ENCODE peak calls at places on chromosomes 13 and 19, in nine cellular contexts. One of them, this sample, is unnamed.

GRCh38 chr19:57642396-57643046 is 9.6 kb downstream of the ZNF211 start:
- DNase-seq in uterus: no peak
- DNase-seq in K562: no peak
- DNase-seq in heart left ventricle: no peak
- DNase-seq in A549: no peak
- DNase-seq in testis: no peak
- DNase-seq in tibial nerve: no peak
- DNase-seq in breast epithelium: no peak
- DNase-seq in lower leg skin: no peak
- DNase-seq in this sample: peak

GRCh38 chr19:2494447-2495129 is 18.7 kb downstream of the GADD45B start:
- DNase-seq in lower leg skin: peak
- DNase-seq in uterus: peak
- DNase-seq in heart left ventricle: peak
- DNase-seq in A549: peak
- DNase-seq in tibial nerve: peak
- DNase-seq in breast epithelium: peak
- DNase-seq in testis: peak
- DNase-seq in K562: peak
- DNase-seq in this sample: peak

GRCh38 chr13:86892330-86892729 is 778.8 kb upstream of the SLITRK5 start:
- DNase-seq in testis: no peak
- DNase-seq in heart left ventricle: no peak
- DNase-seq in uterus: no peak
- DNase-seq in K562: peak
- DNase-seq in A549: no peak
- DNase-seq in breast epithelium: no peak
- DNase-seq in tibial nerve: no peak
- DNase-seq in lower leg skin: no peak
- DNase-seq in this sample: no peak

GRCh38 chr13:65894049-65894448 is 1336.1 kb downstream of the PCDH9 start:
- DNase-seq in K562: no peak
- DNase-seq in uterus: no peak
- DNase-seq in breast epithelium: no peak
- DNase-seq in testis: no peak
- DNase-seq in lower leg skin: no peak
- DNase-seq in A549: no peak
- DNase-seq in tibial nerve: no peak
- DNase-seq in heart left ventricle: no peak
- DNase-seq in this sample: no peak

GRCh38 chr19:29965529-29965928 is 23.5 kb downstream of the URI1 start:
- DNase-seq in K562: no peak
- DNase-seq in tibial nerve: no peak
- DNase-seq in testis: no peak
- DNase-seq in lower leg skin: no peak
- DNase-seq in A549: no peak
- DNase-seq in heart left ventricle: no peak
- DNase-seq in breast epithelium: no peak
- DNase-seq in uterus: no peak
- DNase-seq in this sample: no peak

GRCh38 chr13:47665041-47665440 is 336.0 kb downstream of the SUCLA2 start:
- DNase-seq in testis: no peak
- DNase-seq in breast epithelium: no peak
- DNase-seq in lower leg skin: no peak
- DNase-seq in A549: no peak
- DNase-seq in uterus: no peak
- DNase-seq in heart left ventricle: no peak
- DNase-seq in K562: no peak
- DNase-seq in tibial nerve: no peak
- DNase-seq in this sample: no peak

GRCh38 chr13:38703255-38703654 is 16.4 kb downstream of the FREM2 start:
- DNase-seq in lower leg skin: no peak
- DNase-seq in tibial nerve: no peak
- DNase-seq in breast epithelium: no peak
- DNase-seq in uterus: no peak
- DNase-seq in A549: no peak
- DNase-seq in testis: no peak
- DNase-seq in heart left ventricle: no peak
- DNase-seq in K562: no peak
- DNase-seq in this sample: no peak

GRCh38 chr13:73720216-73720840 is 413.9 kb downstream of the KLF12 start:
- DNase-seq in K562: no peak
- DNase-seq in uterus: no peak
- DNase-seq in breast epithelium: no peak
- DNase-seq in lower leg skin: no peak
- DNase-seq in tibial nerve: no peak
- DNase-seq in testis: no peak
- DNase-seq in heart left ventricle: no peak
- DNase-seq in A549: no peak
- DNase-seq in this sample: no peak

GRCh38 chr13:40315416-40316064 is 350.9 kb downstream of the FOXO1 start:
- DNase-seq in tibial nerve: no peak
- DNase-seq in uterus: no peak
- DNase-seq in K562: no peak
- DNase-seq in heart left ventricle: peak
- DNase-seq in A549: no peak
- DNase-seq in testis: no peak
- DNase-seq in breast epithelium: no peak
- DNase-seq in lower leg skin: no peak
- DNase-seq in this sample: no peak

GRCh38 chr19:29923653-29924052 is 18.4 kb upstream of the URI1 start:
- DNase-seq in lower leg skin: no peak
- DNase-seq in breast epithelium: no peak
- DNase-seq in uterus: no peak
- DNase-seq in testis: no peak
- DNase-seq in tibial nerve: no peak
- DNase-seq in K562: no peak
- DNase-seq in heart left ventricle: no peak
- DNase-seq in A549: no peak
- DNase-seq in this sample: no peak

GRCh38 chr13:36548129-36548528 is 115.8 kb downstream of the CCNA1 start:
- DNase-seq in heart left ventricle: peak
- DNase-seq in A549: no peak
- DNase-seq in lower leg skin: no peak
- DNase-seq in testis: no peak
- DNase-seq in tibial nerve: no peak
- DNase-seq in uterus: no peak
- DNase-seq in K562: no peak
- DNase-seq in breast epithelium: no peak
- DNase-seq in this sample: no peak

GRCh38 chr13:75774176-75774575 is 138.0 kb downstream of the LMO7 start:
- DNase-seq in tibial nerve: no peak
- DNase-seq in testis: no peak
- DNase-seq in heart left ventricle: no peak
- DNase-seq in breast epithelium: no peak
- DNase-seq in lower leg skin: no peak
- DNase-seq in K562: no peak
- DNase-seq in A549: no peak
- DNase-seq in uterus: no peak
- DNase-seq in this sample: no peak

GRCh38 chr13:75771818-75772217 is 135.7 kb downstream of the LMO7 start:
- DNase-seq in breast epithelium: no peak
- DNase-seq in heart left ventricle: no peak
- DNase-seq in A549: peak
- DNase-seq in testis: no peak
- DNase-seq in tibial nerve: no peak
- DNase-seq in lower leg skin: no peak
- DNase-seq in uterus: no peak
- DNase-seq in K562: no peak
- DNase-seq in this sample: no peak

GRCh38 chr13:75770164-75771145 is 134.3 kb downstream of the LMO7 start:
- DNase-seq in breast epithelium: no peak
- DNase-seq in K562: no peak
- DNase-seq in uterus: no peak
- DNase-seq in testis: no peak
- DNase-seq in tibial nerve: no peak
- DNase-seq in heart left ventricle: no peak
- DNase-seq in A549: no peak
- DNase-seq in lower leg skin: no peak
- DNase-seq in this sample: no peak

GRCh38 chr13:75766636-75767035 is 130.5 kb downstream of the LMO7 start:
- DNase-seq in K562: no peak
- DNase-seq in tibial nerve: no peak
- DNase-seq in heart left ventricle: no peak
- DNase-seq in A549: no peak
- DNase-seq in breast epithelium: no peak
- DNase-seq in uterus: no peak
- DNase-seq in lower leg skin: no peak
- DNase-seq in testis: no peak
- DNase-seq in this sample: no peak

GRCh38 chr13:75769141-75769905 is 133.2 kb downstream of the LMO7 start:
- DNase-seq in uterus: no peak
- DNase-seq in tibial nerve: no peak
- DNase-seq in K562: no peak
- DNase-seq in A549: no peak
- DNase-seq in heart left ventricle: no peak
- DNase-seq in testis: no peak
- DNase-seq in breast epithelium: no peak
- DNase-seq in lower leg skin: no peak
- DNase-seq in this sample: no peak
- TF ChIP-seq POLR2A in uterus: no peak
- TF ChIP-seq POLR2A in tibial nerve: no peak
- TF ChIP-seq POLR2A in K562: no peak
- TF ChIP-seq POLR2A in A549: no peak
- TF ChIP-seq POLR2A in heart left ventricle: no peak
- TF ChIP-seq POLR2A in testis: no peak
- TF ChIP-seq POLR2A in breast epithelium: no peak
- TF ChIP-seq POLR2A in lower leg skin: no peak
- TF ChIP-seq POLR2A in this sample: no peak

GRCh38 chr13:110605132-110605531 is 10.2 kb upstream of the NAXD start:
- DNase-seq in testis: no peak
- DNase-seq in tibial nerve: no peak
- DNase-seq in breast epithelium: no peak
- DNase-seq in A549: no peak
- DNase-seq in lower leg skin: no peak
- DNase-seq in heart left ventricle: no peak
- DNase-seq in uterus: no peak
- DNase-seq in K562: no peak
- DNase-seq in this sample: no peak

GRCh38 chr13:110597041-110597689 is 18.2 kb upstream of the NAXD start:
- DNase-seq in K562: no peak
- DNase-seq in uterus: no peak
- DNase-seq in lower leg skin: no peak
- DNase-seq in A549: no peak
- DNase-seq in heart left ventricle: no peak
- DNase-seq in tibial nerve: no peak
- DNase-seq in breast epithelium: no peak
- DNase-seq in testis: no peak
- DNase-seq in this sample: no peak

GRCh38 chr13:110600261-110600819 is 15.0 kb upstream of the NAXD start:
- DNase-seq in K562: no peak
- DNase-seq in breast epithelium: no peak
- DNase-seq in tibial nerve: no peak
- DNase-seq in uterus: no peak
- DNase-seq in A549: no peak
- DNase-seq in testis: no peak
- DNase-seq in heart left ventricle: no peak
- DNase-seq in lower leg skin: no peak
- DNase-seq in this sample: no peak

DNA sequence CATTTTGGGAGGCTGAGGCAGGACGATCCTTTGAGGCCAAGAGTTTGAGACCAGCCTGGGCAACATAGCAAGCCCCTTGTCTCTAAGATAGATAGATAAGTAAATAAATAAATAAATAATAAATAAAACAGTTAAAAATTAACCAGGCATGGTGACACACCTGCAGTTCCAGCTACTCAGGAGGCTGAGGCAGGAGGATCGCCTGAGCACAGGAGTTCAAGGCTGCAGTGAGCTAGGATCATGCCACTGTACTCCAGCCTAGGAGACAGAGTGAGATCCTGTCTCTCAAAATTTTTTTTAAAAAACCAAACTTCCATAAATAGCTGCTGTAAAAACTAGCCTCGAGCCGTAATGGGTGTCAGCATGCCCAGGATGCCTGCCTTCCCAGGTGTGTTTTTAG is 14.4 kb upstream of the NAXD start:
- DNase-seq in K562: no peak
- DNase-seq in heart left ventricle: no peak
- DNase-seq in A549: no peak
- DNase-seq in breast epithelium: no peak
- DNase-seq in uterus: no peak
- DNase-seq in testis: no peak
- DNase-seq in lower leg skin: no peak
- DNase-seq in tibial nerve: no peak
- DNase-seq in this sample: no peak
- H3K4me3 ChIP-seq in K562: no peak
- H3K4me3 ChIP-seq in heart left ventricle: no peak
- H3K4me3 ChIP-seq in A549: no peak
- H3K4me3 ChIP-seq in breast epithelium: no peak
- H3K4me3 ChIP-seq in uterus: no peak
- H3K4me3 ChIP-seq in testis: no peak
- H3K4me3 ChIP-seq in lower leg skin: no peak
- H3K4me3 ChIP-seq in tibial nerve: no peak
- H3K4me3 ChIP-seq in this sample: no peak

GRCh38 chr19:23758187-23759074 is at the start of gene ZNF681:
- DNase-seq in breast epithelium: peak
- DNase-seq in lower leg skin: peak
- DNase-seq in heart left ventricle: peak
- DNase-seq in K562: peak
- DNase-seq in tibial nerve: peak
- DNase-seq in uterus: peak
- DNase-seq in A549: peak
- DNase-seq in testis: peak
- DNase-seq in this sample: peak
- TF ChIP-seq POLR2A in breast epithelium: no peak
- TF ChIP-seq POLR2A in lower leg skin: no peak
- TF ChIP-seq POLR2A in heart left ventricle: peak
- TF ChIP-seq POLR2A in K562: peak
- TF ChIP-seq POLR2A in tibial nerve: no peak
- TF ChIP-seq POLR2A in uterus: peak
- TF ChIP-seq POLR2A in A549: no peak
- TF ChIP-seq POLR2A in testis: no peak
- TF ChIP-seq POLR2A in this sample: peak

DNA sequence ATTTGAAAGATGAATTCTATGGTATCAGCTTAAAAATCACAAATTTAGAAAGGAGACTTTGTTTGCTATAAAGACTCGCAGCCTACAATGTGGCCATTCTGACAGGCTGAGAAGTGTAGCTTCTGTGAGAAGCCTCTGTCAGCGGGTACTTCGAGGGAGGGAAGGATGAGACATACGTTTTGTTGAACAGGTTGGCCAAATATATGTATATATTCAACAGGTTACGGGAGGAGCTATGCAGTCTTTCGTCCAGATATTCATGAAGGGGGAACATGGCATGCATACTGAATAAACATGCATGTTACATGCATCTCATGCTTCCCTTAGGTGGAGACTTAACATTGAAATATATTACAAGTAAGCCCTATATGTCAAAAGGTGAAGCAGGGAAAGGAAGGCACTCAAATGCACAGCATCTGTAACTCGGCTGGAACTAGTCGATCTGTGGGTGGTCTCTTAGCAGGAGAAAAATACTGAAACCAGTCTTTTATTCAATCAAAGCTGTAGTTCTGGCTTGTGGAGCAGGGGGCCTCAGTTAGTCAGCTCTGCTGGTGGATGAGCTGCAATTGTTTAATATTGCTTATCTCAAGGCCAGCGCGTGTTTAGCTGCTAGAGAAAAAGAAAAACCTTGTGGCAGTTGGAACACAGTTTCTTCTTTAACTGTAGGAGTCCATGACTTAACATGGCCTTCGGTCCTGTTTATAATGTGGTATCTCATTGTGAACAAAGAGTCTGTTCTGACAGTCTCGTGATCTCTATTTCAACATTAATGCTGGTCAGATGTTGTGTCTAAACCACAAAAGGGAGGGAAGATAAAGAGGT is 94.3 kb downstream of the FAM216B start:
- DNase-seq in uterus: no peak
- DNase-seq in lower leg skin: no peak
- DNase-seq in breast epithelium: no peak
- DNase-seq in testis: peak
- DNase-seq in heart left ventricle: no peak
- DNase-seq in tibial nerve: no peak
- DNase-seq in K562: no peak
- DNase-seq in A549: no peak
- DNase-seq in this sample: no peak
- H3K4me3 ChIP-seq in uterus: no peak
- H3K4me3 ChIP-seq in lower leg skin: no peak
- H3K4me3 ChIP-seq in breast epithelium: no peak
- H3K4me3 ChIP-seq in testis: no peak
- H3K4me3 ChIP-seq in heart left ventricle: no peak
- H3K4me3 ChIP-seq in tibial nerve: no peak
- H3K4me3 ChIP-seq in K562: no peak
- H3K4me3 ChIP-seq in A549: no peak
- H3K4me3 ChIP-seq in this sample: no peak

This sample was measured in prostate gland.